ENCODE peak calls at places on chromosomes 5 and 9, in nine cellular contexts. One of them, this sample, is unnamed. For H3K36me3, the result is how much of the 10 kb centered on the place peaks cover.

GRCh38 chr5:113162770-113163169 is 186.2 kb downstream of the DCP2 start:
- DNase-seq in heart left ventricle: no peak
- DNase-seq in GM12878: no peak
- DNase-seq in CD4-positive, CD25-positive, alpha-beta regulatory T cell: no peak
- DNase-seq in uterus: no peak
- DNase-seq in PC-3: peak
- DNase-seq in ascending aorta: no peak
- DNase-seq in mucosa of descending colon: no peak
- DNase-seq in A673: no peak
- DNase-seq in this sample: no peak

GRCh38 chr5:38613992-38614836 is 57.8 kb upstream of the LIFR start:
- DNase-seq in heart left ventricle: no peak
- DNase-seq in GM12878: no peak
- DNase-seq in CD4-positive, CD25-positive, alpha-beta regulatory T cell: no peak
- DNase-seq in uterus: no peak
- DNase-seq in PC-3: peak
- DNase-seq in ascending aorta: no peak
- DNase-seq in mucosa of descending colon: no peak
- DNase-seq in A673: no peak
- DNase-seq in this sample: no peak

GRCh38 chr9:100602302-100602930 is 24.5 kb downstream of the CAVIN4 start:
- DNase-seq in heart left ventricle: no peak
- DNase-seq in GM12878: no peak
- DNase-seq in CD4-positive, CD25-positive, alpha-beta regulatory T cell: no peak
- DNase-seq in uterus: no peak
- DNase-seq in PC-3: peak
- DNase-seq in ascending aorta: no peak
- DNase-seq in mucosa of descending colon: no peak
- DNase-seq in A673: peak
- DNase-seq in this sample: no peak

GRCh38 chr5:119470851-119471451 is 18.7 kb downstream of the HSD17B4 start:
- DNase-seq in heart left ventricle: no peak
- DNase-seq in GM12878: no peak
- DNase-seq in CD4-positive, CD25-positive, alpha-beta regulatory T cell: peak
- DNase-seq in uterus: no peak
- DNase-seq in PC-3: peak
- DNase-seq in ascending aorta: no peak
- DNase-seq in mucosa of descending colon: no peak
- DNase-seq in A673: peak
- DNase-seq in this sample: peak

GRCh38 chr5:34743878-34744277 is 87.8 kb downstream of the RAI14 start:
- DNase-seq in heart left ventricle: no peak
- DNase-seq in GM12878: no peak
- DNase-seq in CD4-positive, CD25-positive, alpha-beta regulatory T cell: no peak
- DNase-seq in uterus: no peak
- DNase-seq in PC-3: no peak
- DNase-seq in ascending aorta: no peak
- DNase-seq in mucosa of descending colon: no peak
- DNase-seq in A673: no peak
- DNase-seq in this sample: no peak

GRCh38 chr5:137872476-137872875 is 4.8 kb downstream of the MYOT start:
- DNase-seq in heart left ventricle: no peak
- DNase-seq in GM12878: no peak
- DNase-seq in CD4-positive, CD25-positive, alpha-beta regulatory T cell: no peak
- DNase-seq in uterus: no peak
- DNase-seq in PC-3: no peak
- DNase-seq in ascending aorta: no peak
- DNase-seq in mucosa of descending colon: no peak
- DNase-seq in A673: no peak
- DNase-seq in this sample: no peak

GRCh38 chr9:115229496-115229895 is 111.5 kb upstream of the TNC start:
- DNase-seq in heart left ventricle: no peak
- DNase-seq in GM12878: no peak
- DNase-seq in CD4-positive, CD25-positive, alpha-beta regulatory T cell: no peak
- DNase-seq in uterus: no peak
- DNase-seq in PC-3: peak
- DNase-seq in ascending aorta: no peak
- DNase-seq in mucosa of descending colon: no peak
- DNase-seq in A673: no peak
- DNase-seq in this sample: no peak

GRCh38 chr9:3240651-3241268 is 285.0 kb downstream of the RFX3 start:
- DNase-seq in heart left ventricle: peak
- DNase-seq in GM12878: peak
- DNase-seq in CD4-positive, CD25-positive, alpha-beta regulatory T cell: peak
- DNase-seq in uterus: peak
- DNase-seq in PC-3: peak
- DNase-seq in ascending aorta: peak
- DNase-seq in mucosa of descending colon: peak
- DNase-seq in A673: peak
- DNase-seq in this sample: peak

GRCh38 chr9:33143241-33143642 is 23.9 kb downstream of the B4GALT1 start:
- DNase-seq in heart left ventricle: no peak
- DNase-seq in GM12878: no peak
- DNase-seq in CD4-positive, CD25-positive, alpha-beta regulatory T cell: no peak
- DNase-seq in uterus: no peak
- DNase-seq in PC-3: no peak
- DNase-seq in ascending aorta: no peak
- DNase-seq in mucosa of descending colon: no peak
- DNase-seq in A673: peak
- DNase-seq in this sample: no peak

DNA sequence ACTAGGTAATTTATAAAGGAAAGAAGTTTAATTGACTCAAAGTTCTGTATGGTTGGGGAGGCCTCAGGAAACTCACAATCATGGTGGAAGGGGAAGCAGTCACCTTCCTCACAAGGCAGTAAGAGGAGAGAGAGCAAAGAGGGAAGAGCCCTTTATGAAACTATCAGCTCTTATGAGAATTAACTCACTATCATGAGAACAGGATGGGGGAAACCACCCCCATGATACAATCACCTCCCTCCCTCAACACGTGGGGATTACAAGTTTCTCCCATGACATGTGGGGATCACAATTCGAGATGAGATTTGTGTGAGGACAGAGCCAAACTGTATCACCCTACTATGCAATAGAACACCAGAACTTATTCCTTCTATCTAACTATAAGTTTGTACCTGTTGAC is 27.9 kb downstream of the CD274 start:
- DNase-seq in heart left ventricle: no peak
- DNase-seq in GM12878: peak
- DNase-seq in CD4-positive, CD25-positive, alpha-beta regulatory T cell: no peak
- DNase-seq in uterus: no peak
- DNase-seq in PC-3: no peak
- DNase-seq in ascending aorta: no peak
- DNase-seq in mucosa of descending colon: no peak
- DNase-seq in A673: no peak
- DNase-seq in this sample: no peak
- H3K4me3 ChIP-seq in heart left ventricle: no peak
- H3K4me3 ChIP-seq in GM12878: no peak
- H3K4me3 ChIP-seq in CD4-positive, CD25-positive, alpha-beta regulatory T cell: no peak
- H3K4me3 ChIP-seq in uterus: no peak
- H3K4me3 ChIP-seq in PC-3: no peak
- H3K4me3 ChIP-seq in ascending aorta: no peak
- H3K4me3 ChIP-seq in mucosa of descending colon: no peak
- H3K4me3 ChIP-seq in A673: no peak
- H3K4me3 ChIP-seq in this sample: no peak

DNA sequence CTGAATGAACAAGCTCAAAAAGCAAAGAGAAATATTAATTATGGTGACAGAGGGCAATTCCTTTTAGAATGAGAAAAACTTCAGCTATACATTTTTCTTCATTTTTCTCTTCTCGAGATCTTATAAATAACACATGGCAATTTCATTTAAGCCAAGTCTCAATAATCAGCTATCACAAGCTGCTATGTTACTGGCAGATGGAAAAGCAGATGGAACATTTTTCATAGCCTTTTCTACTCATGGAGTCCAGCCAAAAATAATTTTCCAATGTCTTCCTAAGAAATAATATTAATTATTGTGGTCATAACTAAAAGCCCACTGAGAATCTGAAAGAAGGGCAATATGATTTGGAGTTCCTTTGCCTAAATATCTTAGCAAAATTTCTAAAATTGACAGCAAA is 35.6 kb downstream of the SKIC3 start:
- DNase-seq in heart left ventricle: no peak
- DNase-seq in GM12878: no peak
- DNase-seq in CD4-positive, CD25-positive, alpha-beta regulatory T cell: no peak
- DNase-seq in uterus: no peak
- DNase-seq in PC-3: no peak
- DNase-seq in ascending aorta: no peak
- DNase-seq in mucosa of descending colon: no peak
- DNase-seq in A673: no peak
- DNase-seq in this sample: no peak
- H3K36me3 ChIP-seq in heart left ventricle: half or more
- H3K36me3 ChIP-seq in GM12878: under half
- H3K36me3 ChIP-seq in CD4-positive, CD25-positive, alpha-beta regulatory T cell: half or more
- H3K36me3 ChIP-seq in uterus: under half
- H3K36me3 ChIP-seq in PC-3: under half
- H3K36me3 ChIP-seq in ascending aorta: under half
- H3K36me3 ChIP-seq in mucosa of descending colon: under half
- H3K36me3 ChIP-seq in A673: under half
- H3K36me3 ChIP-seq in this sample: under half

DNA sequence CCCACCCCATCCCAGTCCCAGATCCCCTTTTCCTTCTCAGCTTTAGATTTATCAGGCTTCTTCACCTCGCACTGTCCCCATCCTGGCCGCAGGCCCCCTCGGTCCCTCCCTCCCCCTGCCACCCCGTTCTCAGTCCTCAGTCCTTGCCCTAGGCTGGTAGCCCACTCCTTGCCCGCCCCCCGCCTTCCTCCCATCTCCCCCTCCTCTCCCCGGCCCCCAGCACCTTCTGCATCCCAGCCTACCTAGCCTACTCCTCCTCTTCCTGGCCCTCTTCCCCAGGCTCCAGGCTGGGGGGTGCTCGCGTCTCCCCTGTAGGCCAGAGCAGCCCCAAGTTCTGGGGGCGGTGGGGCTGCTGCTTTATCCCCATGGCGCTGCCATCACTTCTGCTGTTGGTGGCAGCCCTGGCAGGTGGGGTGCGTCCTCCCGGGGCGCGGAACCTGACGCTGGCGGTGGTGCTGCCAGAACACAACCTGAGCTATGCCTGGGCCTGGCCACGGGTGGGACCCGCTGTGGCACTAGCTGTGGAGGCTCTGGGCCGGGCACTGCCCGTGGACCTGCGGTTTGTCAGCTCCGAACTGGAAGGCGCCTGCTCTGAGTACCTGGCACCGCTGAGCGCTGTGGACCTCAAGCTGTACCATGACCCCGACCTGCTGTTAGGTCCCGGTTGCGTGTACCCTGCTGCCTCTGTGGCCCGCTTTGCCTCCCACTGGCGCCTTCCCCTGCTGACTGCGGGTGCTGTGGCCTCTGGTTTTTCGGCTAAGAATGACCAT is 838 bp downstream of the NPR2 start:
- DNase-seq in heart left ventricle: peak
- DNase-seq in GM12878: no peak
- DNase-seq in CD4-positive, CD25-positive, alpha-beta regulatory T cell: no peak
- DNase-seq in uterus: peak
- DNase-seq in PC-3: no peak
- DNase-seq in ascending aorta: no peak
- DNase-seq in mucosa of descending colon: no peak
- DNase-seq in A673: no peak
- DNase-seq in this sample: no peak
- H3K4me3 ChIP-seq in heart left ventricle: peak
- H3K4me3 ChIP-seq in GM12878: no peak
- H3K4me3 ChIP-seq in CD4-positive, CD25-positive, alpha-beta regulatory T cell: no peak
- H3K4me3 ChIP-seq in uterus: peak
- H3K4me3 ChIP-seq in PC-3: no peak
- H3K4me3 ChIP-seq in ascending aorta: peak
- H3K4me3 ChIP-seq in mucosa of descending colon: no peak
- H3K4me3 ChIP-seq in A673: no peak
- H3K4me3 ChIP-seq in this sample: no peak

DNA sequence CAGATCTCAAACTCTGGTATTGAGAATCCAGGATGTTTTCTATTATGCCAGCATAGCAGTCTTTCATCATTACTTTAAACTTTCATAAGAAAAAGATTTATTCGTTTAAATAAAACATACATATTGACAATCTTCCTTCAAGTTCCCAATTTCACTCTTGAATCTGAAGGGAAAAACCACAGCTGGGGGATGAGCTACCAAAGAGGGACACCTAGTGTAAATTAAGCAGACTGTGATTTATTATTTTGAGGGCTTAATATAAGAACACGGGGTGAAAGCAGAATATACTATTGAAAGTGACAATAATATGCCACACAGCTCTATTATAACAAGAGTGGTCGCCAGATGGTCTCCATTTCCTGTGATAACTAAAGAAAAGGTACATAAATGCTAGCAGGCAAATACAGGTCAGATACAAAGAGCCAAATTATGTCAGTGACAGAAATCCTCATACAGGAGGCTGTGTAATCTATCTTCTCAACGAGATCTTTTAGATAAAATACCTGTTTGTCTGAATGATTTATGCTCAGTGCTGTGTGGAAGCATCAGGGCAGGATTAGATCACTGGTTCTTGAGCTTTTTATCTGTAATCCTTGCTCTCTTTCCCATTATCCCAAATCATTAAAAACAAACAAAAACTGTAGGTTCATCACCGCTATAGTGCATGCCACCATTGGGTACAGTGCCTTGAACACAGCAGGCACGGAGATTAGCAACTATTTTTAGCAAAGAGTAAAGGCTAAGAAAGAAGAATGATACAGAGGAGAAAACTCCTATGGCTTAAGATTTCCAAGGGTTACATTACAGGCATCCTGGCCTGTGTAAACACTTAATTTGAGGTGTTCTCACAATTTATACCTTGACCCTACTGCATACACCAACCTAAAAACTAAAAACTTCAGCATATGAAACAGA is 116.6 kb downstream of the DROSHA start:
- DNase-seq in heart left ventricle: no peak
- DNase-seq in GM12878: no peak
- DNase-seq in CD4-positive, CD25-positive, alpha-beta regulatory T cell: no peak
- DNase-seq in uterus: no peak
- DNase-seq in PC-3: no peak
- DNase-seq in ascending aorta: no peak
- DNase-seq in mucosa of descending colon: no peak
- DNase-seq in A673: no peak
- DNase-seq in this sample: no peak
- H3K36me3 ChIP-seq in heart left ventricle: half or more
- H3K36me3 ChIP-seq in GM12878: under half
- H3K36me3 ChIP-seq in CD4-positive, CD25-positive, alpha-beta regulatory T cell: half or more
- H3K36me3 ChIP-seq in uterus: under half
- H3K36me3 ChIP-seq in PC-3: under half
- H3K36me3 ChIP-seq in ascending aorta: under half
- H3K36me3 ChIP-seq in mucosa of descending colon: under half
- H3K36me3 ChIP-seq in A673: under half
- H3K36me3 ChIP-seq in this sample: under half

GRCh38 chr5:132763369-132764036 is 13.5 kb downstream of the SEPTIN8 start:
- DNase-seq in heart left ventricle: no peak
- DNase-seq in GM12878: no peak
- DNase-seq in CD4-positive, CD25-positive, alpha-beta regulatory T cell: no peak
- DNase-seq in uterus: no peak
- DNase-seq in PC-3: no peak
- DNase-seq in ascending aorta: peak
- DNase-seq in mucosa of descending colon: no peak
- DNase-seq in A673: no peak
- DNase-seq in this sample: no peak
- H3K4me3 ChIP-seq in heart left ventricle: no peak
- H3K4me3 ChIP-seq in GM12878: no peak
- H3K4me3 ChIP-seq in CD4-positive, CD25-positive, alpha-beta regulatory T cell: no peak
- H3K4me3 ChIP-seq in uterus: no peak
- H3K4me3 ChIP-seq in PC-3: no peak
- H3K4me3 ChIP-seq in ascending aorta: no peak
- H3K4me3 ChIP-seq in mucosa of descending colon: no peak
- H3K4me3 ChIP-seq in A673: no peak
- H3K4me3 ChIP-seq in this sample: no peak